ENCODE peak calls at places on chromosome 6, in seven cellular contexts. T is choroid plexus epithelial cell, P is fibroblast of mammary gland, D is endothelial cell, V is ovary, Q is transverse colon, O is neural crest cell. Y is an unnamed sample.

GRCh38 chr6:130322673-130323268 is 43.0 kb upstream of the TMEM200A start:
- DNase-seq in T (peak), P (peak), D (peak), V (peak), Q (peak), O (peak), Y (peak)

GRCh38 chr6:44496705-44497369 is 109.3 kb downstream of the CDC5L start:
- DNase-seq in T (no peak), P (peak), D (no peak), V (no peak), Q (no peak), O (no peak), Y (no peak)

GRCh38 chr6:142075516-142076101 is 57.1 kb upstream of the GJE1 start:
- DNase-seq in T (no peak), P (no peak), D (no peak), V (no peak), Q (no peak), O (no peak), Y (no peak)

GRCh38 chr6:15464211-15464725 is 198.6 kb downstream of the DTNBP1 start:
- DNase-seq in T (peak), P (no peak), D (peak), V (no peak), Q (peak), O (no peak), Y (peak)

GRCh38 chr6:6629416-6629815 is 40.9 kb downstream of the LY86 start:
- DNase-seq in T (peak), P (no peak), D (no peak), V (no peak), Q (no peak), O (no peak), Y (no peak)

GRCh38 chr6:121310495-121310894 is 23.8 kb downstream of the TBC1D32 start:
- DNase-seq in T (peak), P (no peak), D (no peak), V (no peak), Q (no peak), O (no peak), Y (no peak)

GRCh38 chr6:26025047-26025893 is 62.0 kb upstream of the HFE start:
- DNase-seq in T (peak), P (peak), D (no peak), V (no peak), Q (no peak), O (no peak), Y (peak)

GRCh38 chr6:21666200-21666671 is 72.7 kb downstream of the SOX4 start:
- DNase-seq in T (no peak), P (no peak), D (peak), V (peak), Q (peak), O (peak), Y (no peak)

DNA sequence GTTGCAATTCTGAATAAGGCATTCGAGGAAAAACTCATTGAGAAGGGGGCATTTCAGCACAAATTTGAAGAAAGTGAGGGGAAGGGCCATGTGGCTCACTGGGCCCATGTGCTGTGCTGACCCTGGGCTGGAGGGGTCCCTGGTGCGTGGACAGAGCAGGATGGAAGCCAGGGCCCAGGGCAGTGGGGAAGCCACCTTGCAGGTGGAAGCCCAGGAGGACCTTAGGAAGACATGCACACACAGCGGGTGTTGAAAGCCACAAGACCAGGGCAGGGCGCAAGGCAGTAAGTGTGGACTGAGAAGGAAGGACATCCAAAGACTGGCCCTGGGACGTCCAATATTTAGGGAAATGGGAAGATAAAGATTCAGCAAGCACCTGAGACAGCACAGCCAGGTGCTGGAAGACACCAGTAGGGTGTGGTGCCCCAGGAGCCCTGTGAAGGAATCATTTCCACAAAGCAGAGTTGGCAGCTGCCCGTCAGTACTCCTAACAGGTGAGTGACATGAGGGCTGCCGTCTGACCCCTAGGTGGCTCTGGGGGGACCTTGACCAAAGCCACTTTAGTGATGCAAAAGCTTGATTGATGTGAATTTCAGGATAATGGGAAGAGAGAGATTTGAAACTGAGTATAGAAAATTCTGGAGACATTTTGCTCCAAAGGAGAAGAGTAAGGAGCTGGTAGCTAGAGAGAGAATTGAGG is 254.4 kb upstream of the EXOC2 start:
- DNase-seq in T (no peak), P (no peak), D (no peak), V (no peak), Q (no peak), O (no peak), Y (no peak)
- TF ChIP-seq CTCF in T (no peak), P (no peak), D (no peak), V (no peak), Q (no peak), O (no peak), Y (no peak)

GRCh38 chr6:136341967-136342366 is 52.3 kb upstream of the BCLAF1 start:
- DNase-seq in T (no peak), P (no peak), D (no peak), V (no peak), Q (no peak), O (no peak), Y (no peak)

GRCh38 chr6:136335736-136336362 is 46.2 kb upstream of the BCLAF1 start:
- DNase-seq in T (no peak), P (no peak), D (no peak), V (peak), Q (no peak), O (no peak), Y (no peak)

GRCh38 chr6:136341367-136341766 is 51.7 kb upstream of the BCLAF1 start:
- DNase-seq in T (no peak), P (no peak), D (no peak), V (no peak), Q (no peak), O (no peak), Y (no peak)

GRCh38 chr6:136337606-136338005 is 48.0 kb upstream of the BCLAF1 start:
- DNase-seq in T (no peak), P (no peak), D (no peak), V (no peak), Q (no peak), O (no peak), Y (no peak)

GRCh38 chr6:136338486-136338885 is 48.8 kb upstream of the BCLAF1 start:
- DNase-seq in T (no peak), P (no peak), D (no peak), V (no peak), Q (no peak), O (no peak), Y (no peak)
- TF ChIP-seq CTCF in T (peak), P (no peak), D (no peak), V (no peak), Q (no peak), O (no peak), Y (no peak)

DNA sequence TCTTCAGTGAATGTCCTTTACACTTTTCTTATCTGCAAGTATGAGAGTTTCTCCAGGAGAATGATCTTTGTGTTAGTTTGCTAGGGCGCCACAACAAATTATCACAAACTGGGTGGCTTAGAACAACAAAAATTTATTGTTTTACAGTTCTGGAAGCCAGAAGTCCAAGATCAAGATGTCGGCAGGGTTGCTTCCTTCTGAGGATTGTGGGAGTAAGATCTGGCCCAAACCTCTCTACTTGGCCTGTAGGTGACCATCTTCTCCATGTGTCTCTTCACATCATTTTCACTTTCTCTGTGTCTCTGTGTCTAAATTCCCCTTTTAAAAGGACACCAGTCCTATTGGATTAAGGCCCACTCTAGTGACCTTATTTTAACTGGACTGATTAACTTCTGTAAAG is 103.0 kb downstream of the ADTRP start:
- DNase-seq in T (peak), P (no peak), D (no peak), V (no peak), Q (peak), O (no peak), Y (no peak)
- TF ChIP-seq CTCF in T (peak), P (no peak), D (no peak), V (no peak), Q (no peak), O (peak), Y (no peak)

GRCh38 chr6:12034831-12035230 is 22.7 kb downstream of the HIVEP1 start:
- DNase-seq in T (peak), P (no peak), D (no peak), V (no peak), Q (no peak), O (no peak), Y (no peak)
- TF ChIP-seq CTCF in T (peak), P (no peak), D (no peak), V (no peak), Q (no peak), O (no peak), Y (no peak)

DNA sequence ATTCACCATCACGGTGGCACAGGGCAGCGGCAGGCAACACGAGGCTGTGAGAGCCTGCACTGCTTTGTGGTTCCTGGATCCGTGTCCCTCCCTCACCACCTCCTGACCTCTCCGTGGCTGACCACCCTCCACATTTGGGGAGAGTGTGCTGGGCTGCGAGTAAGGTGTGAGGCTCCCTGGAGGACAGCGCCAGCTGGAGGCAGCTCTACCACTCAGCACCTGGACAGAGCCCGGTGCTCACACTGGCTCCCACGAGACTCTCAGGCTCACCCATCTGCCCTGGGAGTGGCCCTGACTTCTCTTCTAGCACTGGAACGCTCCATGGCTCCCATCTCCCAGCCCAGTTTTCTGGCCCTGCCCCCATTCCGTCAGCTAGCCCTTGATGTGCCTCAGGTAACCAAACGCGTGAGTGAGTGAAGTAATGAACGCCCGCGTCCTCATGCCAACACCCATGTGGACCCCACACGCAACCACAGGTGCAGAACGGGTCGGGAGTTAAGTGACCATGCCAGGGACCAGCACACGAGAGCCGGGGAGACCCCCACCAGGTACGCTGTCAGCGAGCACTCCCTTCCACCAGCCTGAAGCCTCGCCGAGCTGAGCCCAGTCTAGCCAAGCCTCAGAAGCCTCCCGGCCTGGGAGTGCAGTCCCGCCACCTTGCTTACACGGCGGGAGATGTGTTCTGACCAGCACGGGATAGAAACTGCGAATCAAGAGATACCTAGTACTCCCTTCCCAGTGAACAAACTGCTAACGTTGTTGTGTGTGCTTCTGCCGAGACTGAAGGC is 137.2 kb downstream of the WDR27 start:
- DNase-seq in T (no peak), P (no peak), D (no peak), V (no peak), Q (no peak), O (no peak), Y (no peak)
- TF ChIP-seq CTCF in T (no peak), P (no peak), D (no peak), V (no peak), Q (no peak), O (no peak), Y (no peak)

GRCh38 chr6:127566671-127567070 is 10.3 kb upstream of the C6orf58 start:
- DNase-seq in T (peak), P (no peak), D (no peak), V (no peak), Q (no peak), O (no peak), Y (no peak)
- TF ChIP-seq CTCF in T (no peak), P (no peak), D (no peak), V (no peak), Q (no peak), O (no peak), Y (no peak)

DNA sequence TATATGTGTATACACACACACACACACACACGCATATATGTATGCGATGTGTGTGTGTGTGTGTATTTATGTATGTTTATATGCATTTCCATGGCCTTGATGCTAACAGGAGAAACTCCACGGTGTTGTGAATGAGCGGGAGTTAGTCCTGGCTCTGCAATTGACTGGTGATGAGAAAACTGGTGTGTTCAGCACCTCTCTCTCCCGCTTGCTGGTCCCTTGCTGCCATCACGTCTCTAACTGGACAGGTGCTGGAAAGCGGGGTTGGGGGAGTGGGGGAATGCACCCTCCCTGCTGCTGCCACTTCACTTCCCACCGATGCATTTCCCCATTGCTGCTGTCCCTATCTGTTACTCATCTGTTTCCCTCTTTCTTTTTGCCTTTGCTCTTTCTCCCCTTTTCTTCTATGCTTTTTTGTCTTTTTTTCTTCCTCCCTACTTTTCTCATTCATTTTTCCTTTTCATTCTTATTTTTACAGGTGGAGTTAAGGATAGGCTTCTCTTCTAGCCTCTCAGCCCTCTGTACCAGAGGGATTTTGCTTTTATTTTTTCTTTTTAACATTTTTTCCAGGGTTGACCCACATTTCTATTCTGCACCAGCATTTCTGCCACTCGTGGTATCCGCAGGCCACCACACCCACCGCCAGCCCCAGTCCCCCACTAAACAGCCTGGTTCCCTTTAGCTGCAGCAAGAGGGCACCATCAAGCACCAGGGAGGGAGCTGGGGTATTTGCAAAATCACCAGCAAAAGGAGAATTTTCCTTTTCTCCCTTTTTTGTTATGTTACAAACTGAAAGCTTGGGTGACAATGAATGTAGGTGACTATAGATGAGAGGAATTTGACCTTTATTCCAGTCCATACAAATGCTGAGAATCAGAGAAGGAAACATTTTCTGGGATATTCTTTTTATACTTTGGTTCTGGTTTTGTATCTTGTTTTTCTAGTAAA is 115.6 kb downstream of the TCP11 start:
- DNase-seq in T (no peak), P (peak), D (no peak), V (no peak), Q (no peak), O (no peak), Y (no peak)
- TF ChIP-seq CTCF in T (peak), P (peak), D (no peak), V (no peak), Q (no peak), O (no peak), Y (peak)